ENCODE peak calls at places on chromosomes 13 and 19, in five cellular contexts. One of them, this sample, is unnamed.

GRCh38 chr13:32538621-32539246 is at the start of gene N4BP2L2:
- DNase-seq in astrocyte: peak
- DNase-seq in coronary artery: peak
- DNase-seq in HCT116: peak
- DNase-seq in upper lobe of right lung: peak
- DNase-seq in this sample: peak

GRCh38 chr19:10921909-10922637 is 6.4 kb downstream of the YIPF2 start:
- DNase-seq in astrocyte: no peak
- DNase-seq in coronary artery: no peak
- DNase-seq in HCT116: no peak
- DNase-seq in upper lobe of right lung: no peak
- DNase-seq in this sample: no peak

GRCh38 chr19:38786572-38787265 is 2.3 kb upstream of the LGALS7B start:
- DNase-seq in astrocyte: no peak
- DNase-seq in coronary artery: no peak
- DNase-seq in HCT116: no peak
- DNase-seq in upper lobe of right lung: no peak
- DNase-seq in this sample: no peak

GRCh38 chr19:485583-486236 is 10.6 kb upstream of the MADCAM1 start:
- DNase-seq in astrocyte: peak
- DNase-seq in coronary artery: no peak
- DNase-seq in HCT116: no peak
- DNase-seq in upper lobe of right lung: peak
- DNase-seq in this sample: no peak

GRCh38 chr19:18160792-18161690 is 8.1 kb downstream of the PIK3R2 start:
- DNase-seq in astrocyte: no peak
- DNase-seq in coronary artery: no peak
- DNase-seq in HCT116: no peak
- DNase-seq in upper lobe of right lung: peak
- DNase-seq in this sample: no peak

GRCh38 chr19:15213715-15214381 is 13.1 kb upstream of the NOTCH3 start:
- DNase-seq in astrocyte: no peak
- DNase-seq in coronary artery: peak
- DNase-seq in HCT116: no peak
- DNase-seq in upper lobe of right lung: no peak
- DNase-seq in this sample: peak

GRCh38 chr19:18833849-18834643 is 2.3 kb downstream of the UPF1 start:
- DNase-seq in astrocyte: no peak
- DNase-seq in coronary artery: no peak
- DNase-seq in HCT116: no peak
- DNase-seq in upper lobe of right lung: no peak
- DNase-seq in this sample: no peak

GRCh38 chr19:19744641-19745040 is 11.7 kb upstream of the ZNF14 start:
- DNase-seq in astrocyte: no peak
- DNase-seq in coronary artery: peak
- DNase-seq in HCT116: no peak
- DNase-seq in upper lobe of right lung: no peak
- DNase-seq in this sample: no peak

GRCh38 chr13:39637890-39638289 is 17.6 kb upstream of the COG6 start:
- DNase-seq in astrocyte: no peak
- DNase-seq in coronary artery: no peak
- DNase-seq in HCT116: no peak
- DNase-seq in upper lobe of right lung: no peak
- DNase-seq in this sample: no peak

GRCh38 chr13:114148521-114148855 is 16.1 kb upstream of the RASA3 start:
- DNase-seq in astrocyte: no peak
- DNase-seq in coronary artery: peak
- DNase-seq in HCT116: no peak
- DNase-seq in upper lobe of right lung: peak
- DNase-seq in this sample: no peak

GRCh38 chr13:103236213-103236612 is 170.0 kb upstream of the SLC10A2 start:
- DNase-seq in astrocyte: no peak
- DNase-seq in coronary artery: no peak
- DNase-seq in HCT116: no peak
- DNase-seq in upper lobe of right lung: no peak
- DNase-seq in this sample: peak

GRCh38 chr13:91203430-91203829 is 144.1 kb upstream of the MIR17HG start:
- DNase-seq in astrocyte: no peak
- DNase-seq in coronary artery: no peak
- DNase-seq in HCT116: no peak
- DNase-seq in upper lobe of right lung: no peak
- DNase-seq in this sample: no peak

GRCh38 chr13:62250501-62251175 is 835.0 kb upstream of the PCDH20 start:
- DNase-seq in astrocyte: no peak
- DNase-seq in coronary artery: no peak
- DNase-seq in HCT116: no peak
- DNase-seq in upper lobe of right lung: no peak
- DNase-seq in this sample: no peak

GRCh38 chr19:45153339-45154063 is 7.3 kb downstream of the NKPD1 start:
- DNase-seq in astrocyte: peak
- DNase-seq in coronary artery: no peak
- DNase-seq in HCT116: no peak
- DNase-seq in upper lobe of right lung: no peak
- DNase-seq in this sample: no peak

GRCh38 chr19:14363203-14364097 is 17.8 kb upstream of the ADGRE5 start:
- DNase-seq in astrocyte: peak
- DNase-seq in coronary artery: peak
- DNase-seq in HCT116: peak
- DNase-seq in upper lobe of right lung: peak
- DNase-seq in this sample: peak

GRCh38 chr13:56988543-56988942 is 152.2 kb upstream of the PRR20A start:
- DNase-seq in astrocyte: no peak
- DNase-seq in coronary artery: no peak
- DNase-seq in HCT116: no peak
- DNase-seq in upper lobe of right lung: no peak
- DNase-seq in this sample: no peak

GRCh38 chr13:23506821-23507210 is 63.4 kb upstream of the TNFRSF19 start:
- DNase-seq in astrocyte: peak
- DNase-seq in coronary artery: no peak
- DNase-seq in HCT116: no peak
- DNase-seq in upper lobe of right lung: no peak
- DNase-seq in this sample: peak

GRCh38 chr13:18236528-18236815 is 945.2 kb downstream of the TUBA3C start:
- DNase-seq in astrocyte: no peak
- DNase-seq in coronary artery: no peak
- DNase-seq in HCT116: no peak
- DNase-seq in upper lobe of right lung: no peak
- DNase-seq in this sample: no peak

GRCh38 chr19:7916137-7916907 is 1.7 kb downstream of the TGFBR3L start:
- DNase-seq in astrocyte: no peak
- DNase-seq in coronary artery: no peak
- DNase-seq in HCT116: no peak
- DNase-seq in upper lobe of right lung: peak
- DNase-seq in this sample: no peak

GRCh38 chr19:23461120-23461519 is 65.8 kb upstream of the ZNF91 start:
- DNase-seq in astrocyte: no peak
- DNase-seq in coronary artery: no peak
- DNase-seq in HCT116: no peak
- DNase-seq in upper lobe of right lung: no peak
- DNase-seq in this sample: no peak

GRCh38 chr19:18202759-18203407 is 959 bp downstream of the RAB3A start:
- DNase-seq in astrocyte: no peak
- DNase-seq in coronary artery: no peak
- DNase-seq in HCT116: no peak
- DNase-seq in upper lobe of right lung: peak
- DNase-seq in this sample: no peak

GRCh38 chr13:41751277-41751676 is 209.6 kb downstream of the VWA8 start:
- DNase-seq in astrocyte: peak
- DNase-seq in coronary artery: no peak
- DNase-seq in HCT116: no peak
- DNase-seq in upper lobe of right lung: no peak
- DNase-seq in this sample: peak

GRCh38 chr13:30340367-30341184 is 33.2 kb upstream of the KATNAL1 start:
- DNase-seq in astrocyte: peak
- DNase-seq in coronary artery: peak
- DNase-seq in HCT116: peak
- DNase-seq in upper lobe of right lung: no peak
- DNase-seq in this sample: peak

GRCh38 chr13:29196409-29197074 is 376.4 kb downstream of the MTUS2 start:
- DNase-seq in astrocyte: no peak
- DNase-seq in coronary artery: no peak
- DNase-seq in HCT116: no peak
- DNase-seq in upper lobe of right lung: no peak
- DNase-seq in this sample: no peak

GRCh38 chr13:79456051-79456450 is 24.9 kb upstream of the NDFIP2 start:
- DNase-seq in astrocyte: no peak
- DNase-seq in coronary artery: no peak
- DNase-seq in HCT116: no peak
- DNase-seq in upper lobe of right lung: no peak
- DNase-seq in this sample: no peak

GRCh38 chr13:40984670-40985366 is 34.3 kb downstream of the ELF1 start:
- DNase-seq in astrocyte: no peak
- DNase-seq in coronary artery: no peak
- DNase-seq in HCT116: no peak
- DNase-seq in upper lobe of right lung: no peak
- DNase-seq in this sample: no peak

GRCh38 chr13:43675577-43675976 is 111.2 kb downstream of the ENOX1 start:
- DNase-seq in astrocyte: no peak
- DNase-seq in coronary artery: no peak
- DNase-seq in HCT116: no peak
- DNase-seq in upper lobe of right lung: no peak
- DNase-seq in this sample: no peak

GRCh38 chr19:45779231-45780145 is 2.8 kb downstream of the DMPK start:
- DNase-seq in astrocyte: no peak
- DNase-seq in coronary artery: no peak
- DNase-seq in HCT116: peak
- DNase-seq in upper lobe of right lung: peak
- DNase-seq in this sample: no peak

GRCh38 chr19:6796278-6796677 is 23.8 kb downstream of the VAV1 start:
- DNase-seq in astrocyte: no peak
- DNase-seq in coronary artery: no peak
- DNase-seq in HCT116: no peak
- DNase-seq in upper lobe of right lung: no peak
- DNase-seq in this sample: no peak

GRCh38 chr13:75514080-75515040 is 23.3 kb downstream of the COMMD6 start:
- DNase-seq in astrocyte: peak
- DNase-seq in coronary artery: no peak
- DNase-seq in HCT116: no peak
- DNase-seq in upper lobe of right lung: no peak
- DNase-seq in this sample: peak

GRCh38 chr13:30058429-30058828 is 208.0 kb upstream of the UBL3 start:
- DNase-seq in astrocyte: no peak
- DNase-seq in coronary artery: no peak
- DNase-seq in HCT116: no peak
- DNase-seq in upper lobe of right lung: no peak
- DNase-seq in this sample: no peak

GRCh38 chr13:110250258-110250891 is 56.6 kb downstream of the COL4A1 start:
- DNase-seq in astrocyte: peak
- DNase-seq in coronary artery: peak
- DNase-seq in HCT116: no peak
- DNase-seq in upper lobe of right lung: no peak
- DNase-seq in this sample: peak
- H3K27ac ChIP-seq in astrocyte: peak
- H3K27ac ChIP-seq in coronary artery: peak
- H3K27ac ChIP-seq in HCT116: no peak
- H3K27ac ChIP-seq in upper lobe of right lung: peak
- H3K27ac ChIP-seq in this sample: peak

GRCh38 chr13:98802999-98803666 is 50.7 kb upstream of the SLC15A1 start:
- DNase-seq in astrocyte: no peak
- DNase-seq in coronary artery: no peak
- DNase-seq in HCT116: no peak
- DNase-seq in upper lobe of right lung: no peak
- DNase-seq in this sample: no peak
- H3K27ac ChIP-seq in astrocyte: no peak
- H3K27ac ChIP-seq in coronary artery: no peak
- H3K27ac ChIP-seq in HCT116: no peak
- H3K27ac ChIP-seq in upper lobe of right lung: no peak
- H3K27ac ChIP-seq in this sample: no peak

DNA sequence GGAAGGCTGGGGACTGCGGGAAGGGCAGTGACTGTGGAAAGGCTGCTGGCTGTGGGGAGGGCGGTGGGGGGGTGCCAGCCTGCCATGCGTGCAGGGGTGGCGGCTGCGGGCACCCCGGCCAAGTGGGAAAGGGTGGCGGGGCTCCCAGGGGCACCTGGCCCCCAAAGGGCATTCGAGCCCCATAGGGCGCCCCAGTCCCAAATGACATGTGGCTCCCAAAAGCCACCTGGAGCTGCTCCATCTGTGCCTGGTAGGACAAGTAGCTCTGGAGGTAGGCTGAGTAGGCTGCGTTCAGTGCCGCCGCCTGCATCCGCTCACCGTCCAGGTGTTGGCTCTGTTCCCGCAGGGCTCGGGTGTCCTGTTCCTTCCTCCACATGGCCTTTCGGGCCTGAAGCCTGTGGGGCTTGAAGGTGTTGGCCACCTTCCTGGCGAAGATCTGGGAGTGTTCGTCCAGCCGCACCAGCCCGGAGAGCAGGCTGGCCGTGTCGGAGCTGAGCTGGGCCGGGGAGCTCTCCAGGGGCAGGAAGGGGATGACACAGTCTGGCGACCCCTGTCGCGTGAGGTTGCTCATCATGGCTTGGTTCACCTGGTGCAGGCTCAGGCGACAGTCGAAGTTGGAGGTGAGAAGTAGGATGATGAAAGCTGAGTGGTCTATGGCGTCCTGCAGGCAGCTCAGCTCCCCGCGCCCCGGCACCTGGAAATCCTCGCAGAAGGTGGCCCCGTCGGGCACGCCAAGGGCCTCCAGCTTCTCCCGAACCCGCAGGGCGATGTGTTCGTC is 14.9 kb downstream of the TICAM1 start:
- DNase-seq in astrocyte: no peak
- DNase-seq in coronary artery: no peak
- DNase-seq in HCT116: no peak
- DNase-seq in upper lobe of right lung: no peak
- DNase-seq in this sample: no peak
- H3K27ac ChIP-seq in astrocyte: no peak
- H3K27ac ChIP-seq in coronary artery: no peak
- H3K27ac ChIP-seq in HCT116: peak
- H3K27ac ChIP-seq in upper lobe of right lung: peak
- H3K27ac ChIP-seq in this sample: no peak

GRCh38 chr13:49448753-49449152 is 4.7 kb downstream of the SETDB2 start:
- DNase-seq in astrocyte: no peak
- DNase-seq in coronary artery: no peak
- DNase-seq in HCT116: no peak
- DNase-seq in upper lobe of right lung: no peak
- DNase-seq in this sample: no peak

GRCh38 chr13:49444517-49445395 is 682 bp downstream of the SETDB2 start:
- DNase-seq in astrocyte: peak
- DNase-seq in coronary artery: no peak
- DNase-seq in HCT116: no peak
- DNase-seq in upper lobe of right lung: no peak
- DNase-seq in this sample: no peak

GRCh38 chr13:49443689-49444516 is at the start of the genes CAB39L and SETDB2:
- DNase-seq in astrocyte: peak
- DNase-seq in coronary artery: peak
- DNase-seq in HCT116: peak
- DNase-seq in upper lobe of right lung: peak
- DNase-seq in this sample: peak

GRCh38 chr13:49443327-49443688 is 556 bp downstream of the CAB39L start:
- DNase-seq in astrocyte: peak
- DNase-seq in coronary artery: no peak
- DNase-seq in HCT116: no peak
- DNase-seq in upper lobe of right lung: no peak
- DNase-seq in this sample: no peak

DNA sequence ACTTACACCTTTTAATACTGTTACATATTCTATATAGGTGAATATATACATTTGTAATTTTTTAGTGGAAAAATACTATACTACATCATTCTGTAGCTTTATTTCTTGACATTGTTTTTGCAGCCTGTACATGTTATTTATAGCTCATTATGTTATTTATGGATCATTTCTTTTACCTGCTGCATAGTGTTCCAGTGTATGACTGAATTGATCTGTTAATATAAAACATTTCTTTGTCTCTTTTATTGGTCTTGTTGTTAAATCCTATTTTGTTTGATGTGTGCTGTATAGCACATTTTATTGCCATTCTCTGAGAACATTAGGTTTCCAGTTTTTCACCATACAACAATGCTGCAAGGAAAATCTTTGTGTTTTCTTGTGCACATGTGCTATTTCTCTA is 2.4 kb downstream of the SETDB2 start:
- DNase-seq in astrocyte: no peak
- DNase-seq in coronary artery: no peak
- DNase-seq in HCT116: no peak
- DNase-seq in upper lobe of right lung: no peak
- DNase-seq in this sample: no peak
- H3K27ac ChIP-seq in astrocyte: no peak
- H3K27ac ChIP-seq in coronary artery: no peak
- H3K27ac ChIP-seq in HCT116: peak
- H3K27ac ChIP-seq in upper lobe of right lung: no peak
- H3K27ac ChIP-seq in this sample: no peak